ENCODE peak calls at places on chromosomes 2 and 18, in five cellular contexts. One of them, this sample, is unnamed.

GRCh38 chr2:1859671-1860450 is 115.5 kb upstream of the PXDN start:
- DNase-seq in K562: no peak
- DNase-seq in GM12878: no peak
- DNase-seq in HepG2: no peak
- DNase-seq in A549: no peak
- DNase-seq in this sample: no peak

GRCh38 chr2:39608690-39609457 is 56.8 kb upstream of the TMEM178A start:
- DNase-seq in GM12878: no peak
- DNase-seq in HepG2: no peak
- DNase-seq in A549: no peak
- DNase-seq in K562: no peak
- DNase-seq in this sample: no peak

GRCh38 chr2:54675738-54676137 is 47.7 kb upstream of the EML6 start:
- DNase-seq in K562: no peak
- DNase-seq in A549: no peak
- DNase-seq in GM12878: no peak
- DNase-seq in HepG2: no peak
- DNase-seq in this sample: no peak

GRCh38 chr2:71742953-71743601 is 289.7 kb downstream of the DYSF start:
- DNase-seq in HepG2: no peak
- DNase-seq in GM12878: no peak
- DNase-seq in K562: peak
- DNase-seq in A549: peak
- DNase-seq in this sample: no peak

GRCh38 chr2:41933585-41934322 is 114.1 kb upstream of the PKDCC start:
- DNase-seq in A549: peak
- DNase-seq in K562: no peak
- DNase-seq in HepG2: no peak
- DNase-seq in GM12878: no peak
- DNase-seq in this sample: no peak

GRCh38 chr2:162636206-162636728 is 202.3 kb downstream of the KCNH7 start:
- DNase-seq in GM12878: no peak
- DNase-seq in HepG2: no peak
- DNase-seq in A549: no peak
- DNase-seq in K562: no peak
- DNase-seq in this sample: no peak

GRCh38 chr2:192559541-192560126 is 364.9 kb upstream of the TMEFF2 start:
- DNase-seq in K562: no peak
- DNase-seq in HepG2: no peak
- DNase-seq in GM12878: no peak
- DNase-seq in A549: peak
- DNase-seq in this sample: no peak

GRCh38 chr2:121498731-121499130 is 31.9 kb upstream of the RNU4ATAC start:
- DNase-seq in GM12878: no peak
- DNase-seq in A549: no peak
- DNase-seq in K562: no peak
- DNase-seq in HepG2: no peak
- DNase-seq in this sample: no peak

GRCh38 chr18:45962461-45962860 is 4.7 kb downstream of the EPG5 start:
- DNase-seq in A549: no peak
- DNase-seq in HepG2: peak
- DNase-seq in GM12878: peak
- DNase-seq in K562: no peak
- DNase-seq in this sample: no peak

GRCh38 chr2:126914811-126915500 is 16.3 kb downstream of the TEX51 start:
- DNase-seq in K562: no peak
- DNase-seq in A549: no peak
- DNase-seq in GM12878: no peak
- DNase-seq in HepG2: no peak
- DNase-seq in this sample: peak

GRCh38 chr2:190968522-190968921 is 45.4 kb downstream of the STAT1 start:
- DNase-seq in GM12878: no peak
- DNase-seq in K562: no peak
- DNase-seq in A549: no peak
- DNase-seq in HepG2: no peak
- DNase-seq in this sample: no peak

GRCh38 chr2:284896-285492 is 2.9 kb downstream of the ALKAL2 start:
- DNase-seq in HepG2: no peak
- DNase-seq in GM12878: no peak
- DNase-seq in A549: no peak
- DNase-seq in K562: no peak
- DNase-seq in this sample: no peak

GRCh38 chr2:46339676-46340459 is 42.7 kb downstream of the EPAS1 start:
- DNase-seq in A549: no peak
- DNase-seq in GM12878: no peak
- DNase-seq in HepG2: peak
- DNase-seq in K562: peak
- DNase-seq in this sample: no peak

GRCh38 chr2:65133626-65134025 is 3.7 kb upstream of the RAB1A start:
- DNase-seq in A549: no peak
- DNase-seq in HepG2: no peak
- DNase-seq in K562: no peak
- DNase-seq in GM12878: no peak
- DNase-seq in this sample: no peak

GRCh38 chr2:65129276-65129612 is 662 bp downstream of the RAB1A start:
- DNase-seq in K562: no peak
- DNase-seq in GM12878: no peak
- DNase-seq in A549: no peak
- DNase-seq in HepG2: no peak
- DNase-seq in this sample: no peak

GRCh38 chr2:65129613-65130439 is at the start of gene RAB1A:
- DNase-seq in HepG2: peak
- DNase-seq in K562: peak
- DNase-seq in A549: peak
- DNase-seq in GM12878: peak
- DNase-seq in this sample: peak

GRCh38 chr2:65128297-65129190 is 1.4 kb downstream of the RAB1A start:
- DNase-seq in A549: no peak
- DNase-seq in K562: no peak
- DNase-seq in GM12878: no peak
- DNase-seq in HepG2: no peak
- DNase-seq in this sample: no peak

GRCh38 chr2:65130440-65131175 is 702 bp upstream of the RAB1A start:
- DNase-seq in GM12878: peak
- DNase-seq in A549: no peak
- DNase-seq in K562: no peak
- DNase-seq in HepG2: no peak
- DNase-seq in this sample: no peak
- TF ChIP-seq KDM1A in GM12878: no peak
- TF ChIP-seq KDM1A in A549: peak
- TF ChIP-seq KDM1A in K562: peak
- TF ChIP-seq KDM1A in HepG2: no peak
- TF ChIP-seq KDM1A in this sample: peak

GRCh38 chr2:236614566-236614965 is 44.9 kb downstream of the ACKR3 start:
- DNase-seq in A549: no peak
- DNase-seq in HepG2: no peak
- DNase-seq in K562: no peak
- DNase-seq in GM12878: no peak
- DNase-seq in this sample: no peak

GRCh38 chr2:236612737-236613136 is 43.1 kb downstream of the ACKR3 start:
- DNase-seq in HepG2: no peak
- DNase-seq in GM12878: no peak
- DNase-seq in A549: no peak
- DNase-seq in K562: no peak
- DNase-seq in this sample: no peak

GRCh38 chr2:236610991-236611821 is 41.6 kb downstream of the ACKR3 start:
- DNase-seq in K562: no peak
- DNase-seq in A549: no peak
- DNase-seq in GM12878: no peak
- DNase-seq in HepG2: no peak
- DNase-seq in this sample: no peak

GRCh38 chr2:236616031-236616430 is 46.4 kb downstream of the ACKR3 start:
- DNase-seq in K562: no peak
- DNase-seq in A549: no peak
- DNase-seq in HepG2: no peak
- DNase-seq in GM12878: no peak
- DNase-seq in this sample: no peak

DNA sequence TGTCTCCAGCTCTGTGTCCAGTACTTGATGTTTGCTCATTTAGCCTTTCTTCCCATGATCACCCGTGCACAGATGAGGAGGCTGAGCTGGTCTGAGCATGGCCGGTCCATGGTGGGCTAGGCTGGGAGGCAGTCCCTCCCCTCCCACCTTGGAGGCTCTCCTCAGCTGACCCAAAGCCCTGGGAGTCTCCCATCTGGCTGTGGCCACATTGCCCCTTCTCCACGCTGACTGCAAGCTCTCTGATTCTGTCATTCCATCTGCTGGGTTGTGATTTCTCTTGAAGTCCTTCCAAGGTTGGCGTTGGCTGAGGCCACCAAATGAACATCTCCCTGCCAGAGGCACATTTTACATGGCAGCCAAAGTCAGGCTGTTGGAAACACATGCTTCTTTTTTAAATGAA is 44.0 kb downstream of the ACKR3 start:
- DNase-seq in A549: no peak
- DNase-seq in K562: no peak
- DNase-seq in HepG2: no peak
- DNase-seq in GM12878: no peak
- DNase-seq in this sample: no peak
- TF ChIP-seq KDM1A in A549: no peak
- TF ChIP-seq KDM1A in K562: no peak
- TF ChIP-seq KDM1A in HepG2: no peak
- TF ChIP-seq KDM1A in GM12878: no peak
- TF ChIP-seq KDM1A in this sample: no peak

GRCh38 chr2:222673273-222673672 is 1.8 kb downstream of the MOGAT1 start:
- DNase-seq in GM12878: no peak
- DNase-seq in HepG2: no peak
- DNase-seq in K562: no peak
- DNase-seq in A549: no peak
- DNase-seq in this sample: no peak

GRCh38 chr2:222670191-222671038 is 1.0 kb upstream of the MOGAT1 start:
- DNase-seq in GM12878: no peak
- DNase-seq in A549: no peak
- DNase-seq in HepG2: peak
- DNase-seq in K562: no peak
- DNase-seq in this sample: no peak

GRCh38 chr2:222669353-222669752 is 2.1 kb upstream of the MOGAT1 start:
- DNase-seq in K562: no peak
- DNase-seq in HepG2: no peak
- DNase-seq in A549: no peak
- DNase-seq in GM12878: no peak
- DNase-seq in this sample: no peak

GRCh38 chr2:222672068-222672401 is 577 bp downstream of the MOGAT1 start:
- DNase-seq in HepG2: no peak
- DNase-seq in GM12878: no peak
- DNase-seq in K562: no peak
- DNase-seq in A549: no peak
- DNase-seq in this sample: no peak

GRCh38 chr2:222671259-222672067 is at the start of gene MOGAT1:
- DNase-seq in K562: no peak
- DNase-seq in A549: no peak
- DNase-seq in HepG2: peak
- DNase-seq in GM12878: no peak
- DNase-seq in this sample: peak
- TF ChIP-seq KDM1A in K562: no peak
- TF ChIP-seq KDM1A in A549: no peak
- TF ChIP-seq KDM1A in HepG2: no peak
- TF ChIP-seq KDM1A in GM12878: no peak
- TF ChIP-seq KDM1A in this sample: no peak

GRCh38 chr18:70234667-70235459 is 29.4 kb upstream of the RTTN start:
- DNase-seq in HepG2: no peak
- DNase-seq in A549: peak
- DNase-seq in GM12878: no peak
- DNase-seq in K562: peak
- DNase-seq in this sample: no peak
- TF ChIP-seq KDM1A in HepG2: no peak
- TF ChIP-seq KDM1A in A549: no peak
- TF ChIP-seq KDM1A in GM12878: no peak
- TF ChIP-seq KDM1A in K562: no peak
- TF ChIP-seq KDM1A in this sample: no peak

GRCh38 chr18:69759046-69759445 is 188.6 kb downstream of the CD226 start:
- DNase-seq in A549: no peak
- DNase-seq in HepG2: no peak
- DNase-seq in GM12878: no peak
- DNase-seq in K562: no peak
- DNase-seq in this sample: no peak

GRCh38 chr18:69755856-69756496 is 191.7 kb downstream of the CD226 start:
- DNase-seq in HepG2: no peak
- DNase-seq in A549: no peak
- DNase-seq in K562: no peak
- DNase-seq in GM12878: no peak
- DNase-seq in this sample: no peak

GRCh38 chr18:69755041-69755440 is 192.6 kb downstream of the CD226 start:
- DNase-seq in K562: no peak
- DNase-seq in HepG2: no peak
- DNase-seq in A549: no peak
- DNase-seq in GM12878: no peak
- DNase-seq in this sample: no peak

GRCh38 chr18:69757733-69758132 is 189.9 kb downstream of the CD226 start:
- DNase-seq in HepG2: no peak
- DNase-seq in A549: peak
- DNase-seq in GM12878: no peak
- DNase-seq in K562: no peak
- DNase-seq in this sample: no peak

DNA sequence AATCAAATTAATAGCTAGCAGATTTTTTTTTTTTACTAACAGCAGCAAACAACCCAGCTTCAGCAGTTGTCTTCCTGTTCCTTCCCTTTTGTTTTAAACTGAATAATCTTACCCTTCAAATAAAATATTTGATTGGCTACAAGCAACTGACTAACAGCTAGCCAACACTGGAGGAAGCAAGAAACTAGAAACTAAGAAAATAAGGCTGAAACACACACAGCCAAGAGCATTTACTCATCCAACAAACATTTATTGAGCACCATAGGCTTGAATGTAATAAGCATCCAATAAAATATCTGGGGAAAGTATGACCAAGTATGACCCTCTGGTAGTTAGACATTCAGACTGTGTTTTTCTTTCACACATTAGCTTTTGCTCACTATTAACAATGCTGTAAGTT is 189.2 kb downstream of the CD226 start:
- DNase-seq in HepG2: no peak
- DNase-seq in A549: no peak
- DNase-seq in GM12878: no peak
- DNase-seq in K562: no peak
- DNase-seq in this sample: no peak
- TF ChIP-seq KDM1A in HepG2: no peak
- TF ChIP-seq KDM1A in A549: no peak
- TF ChIP-seq KDM1A in GM12878: no peak
- TF ChIP-seq KDM1A in K562: no peak
- TF ChIP-seq KDM1A in this sample: no peak